ENCODE peak calls at places on chromosomes 6 and 20, in ten cellular contexts. O is cardiac fibroblast, N is left lung, J is esophagus squamous epithelium, M is GM12865, D is ovary, C is GM12878, X is A549, G is cardiac muscle cell, Y is thoracic aorta. F is an unnamed sample.

GRCh38 chr20:36969478-36970186 is 18.1 kb upstream of the SAMHD1 start:
- DNase-seq in O (no peak), N (no peak), J (no peak), M (no peak), D (no peak), C (no peak), X (no peak), G (no peak), Y (no peak), F (no peak)

GRCh38 chr6:3966426-3966825 is 112.5 kb downstream of the FAM217A start:
- DNase-seq in O (no peak), N (no peak), J (no peak), M (no peak), D (no peak), C (no peak), X (no peak), G (no peak), Y (no peak), F (no peak)

GRCh38 chr6:137711929-137712328 is 155.1 kb upstream of the TNFAIP3 start:
- DNase-seq in O (no peak), N (no peak), J (no peak), M (peak; percentile 18), D (no peak), C (no peak), X (no peak), G (no peak), Y (no peak), F (no peak)

GRCh38 chr6:83199173-83199864 is 6.2 kb downstream of the RWDD2A start:
- DNase-seq in O (peak; percentile 43), N (no peak), J (no peak), M (peak; percentile 18), D (no peak), C (no peak), X (no peak), G (no peak), Y (no peak), F (no peak)

GRCh38 chr6:106512048-106512957 is 117.0 kb downstream of the RTN4IP1 start:
- DNase-seq in O (peak; percentile 52), N (peak; percentile 97), J (no peak), M (peak; percentile 83), D (peak; percentile 62), C (no peak), X (peak; percentile 13), G (peak; percentile 51), Y (no peak), F (no peak)

GRCh38 chr6:170181338-170181690 is 109.6 kb downstream of the DLL1 start:
- DNase-seq in O (no peak), N (no peak), J (no peak), M (no peak), D (no peak), C (no peak), X (no peak), G (no peak), Y (no peak), F (no peak)

GRCh38 chr6:152356659-152357058 is 280.5 kb downstream of the SYNE1 start:
- DNase-seq in O (peak; percentile 74), N (no peak), J (no peak), M (peak; percentile 44), D (no peak), C (no peak), X (peak; percentile 34), G (no peak), Y (no peak), F (no peak)

GRCh38 chr20:63232235-63233060 is 3.3 kb upstream of the BIRC7 start:
- DNase-seq in O (peak; percentile 75), N (peak; percentile 49), J (no peak), M (no peak), D (no peak), C (no peak), X (peak; percentile 96), G (no peak), Y (no peak), F (no peak)

GRCh38 chr6:5466459-5466858 is 205.1 kb downstream of the FARS2 start:
- DNase-seq in O (peak; percentile 75), N (no peak), J (no peak), M (no peak), D (no peak), C (no peak), X (no peak), G (no peak), Y (no peak), F (no peak)

GRCh38 chr6:90977513-90977912 is 390.6 kb upstream of the MAP3K7 start:
- DNase-seq in O (no peak), N (no peak), J (no peak), M (no peak), D (no peak), C (no peak), X (no peak), G (no peak), Y (no peak), F (no peak)

GRCh38 chr6:90982581-90982980 is 395.7 kb upstream of the MAP3K7 start:
- DNase-seq in O (no peak), N (no peak), J (no peak), M (no peak), D (no peak), C (no peak), X (no peak), G (no peak), Y (no peak), F (no peak)

GRCh38 chr6:90978046-90978445 is 391.2 kb upstream of the MAP3K7 start:
- DNase-seq in O (no peak), N (no peak), J (no peak), M (peak; percentile 25), D (no peak), C (no peak), X (no peak), G (no peak), Y (no peak), F (no peak)

GRCh38 chr6:90983462-90983861 is 396.6 kb upstream of the MAP3K7 start:
- DNase-seq in O (no peak), N (no peak), J (no peak), M (no peak), D (no peak), C (no peak), X (no peak), G (no peak), Y (no peak), F (no peak)

DNA sequence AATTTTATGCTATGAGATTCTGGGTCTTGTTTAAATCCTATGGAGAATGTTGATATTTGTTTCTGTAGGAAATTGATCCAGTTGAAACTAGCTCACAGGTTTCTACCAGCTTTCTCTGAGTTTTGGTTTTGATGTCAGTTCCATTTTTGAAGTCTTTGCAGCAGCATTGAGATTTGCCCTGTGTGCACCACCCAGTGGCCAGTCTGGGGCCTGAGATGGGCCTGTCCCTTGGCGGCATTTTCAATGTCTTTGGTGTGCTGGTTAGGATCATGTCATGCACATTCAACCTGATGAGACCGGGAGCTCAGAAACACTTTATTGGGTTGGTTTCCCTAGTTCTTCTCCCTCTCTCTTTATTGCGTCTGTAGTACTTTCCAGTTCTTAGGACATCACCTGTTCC is 395.2 kb upstream of the MAP3K7 start:
- DNase-seq in O (no peak), N (no peak), J (no peak), M (peak; percentile 23), D (no peak), C (no peak), X (no peak), G (no peak), Y (no peak), F (no peak)
- TF ChIP-seq CTCF in O (no peak), N (no peak), J (no peak), M (peak; percentile 14), D (no peak), C (no peak), X (no peak), G (no peak), Y (no peak), F (no peak)

DNA sequence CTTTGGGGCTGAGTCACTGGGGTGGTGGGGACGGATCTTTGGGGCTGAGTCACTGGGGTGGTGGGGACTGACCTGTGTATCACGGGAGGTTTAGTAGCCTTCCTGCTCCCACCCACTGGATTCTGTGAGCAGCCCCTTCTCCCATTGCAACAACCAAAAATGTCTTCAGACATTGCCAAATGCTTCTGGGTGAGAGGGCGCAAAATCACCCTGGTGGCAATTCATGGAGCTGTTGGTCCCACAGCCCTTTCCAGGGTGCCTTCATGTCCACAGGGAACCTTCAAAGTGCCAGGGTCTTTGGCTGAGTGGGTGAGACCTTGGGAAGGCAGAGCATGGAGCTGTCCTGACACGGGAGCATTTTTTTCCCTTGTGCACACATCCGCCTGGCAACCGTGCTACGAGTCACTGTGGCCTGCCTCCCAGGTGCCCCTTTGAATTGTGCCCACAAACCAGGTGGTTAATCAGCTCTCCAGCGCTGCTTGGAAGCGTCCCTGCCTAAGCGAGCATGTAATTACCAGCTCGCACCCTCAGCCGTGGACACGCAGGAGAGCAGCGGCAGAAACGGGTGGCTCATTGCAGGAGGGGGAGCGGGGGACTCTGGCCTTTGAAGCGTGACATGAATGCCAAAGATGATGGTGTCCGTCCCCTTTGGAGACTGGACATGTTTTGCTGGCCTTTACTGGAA is 27.4 kb upstream of the APCDD1L start:
- DNase-seq in O (peak; percentile 61), N (no peak), J (no peak), M (no peak), D (no peak), C (no peak), X (no peak), G (no peak), Y (no peak), F (no peak)
- TF ChIP-seq CTCF in O (no peak), N (no peak), J (no peak), M (no peak), D (no peak), C (no peak), X (no peak), G (no peak), Y (no peak), F (no peak)

GRCh38 chr20:38731738-38732113 is 7.4 kb downstream of the SLC32A1 start:
- DNase-seq in O (no peak), N (no peak), J (no peak), M (no peak), D (no peak), C (no peak), X (no peak), G (no peak), Y (no peak), F (no peak)

GRCh38 chr20:38730167-38730988 is 6.1 kb downstream of the SLC32A1 start:
- DNase-seq in O (no peak), N (no peak), J (no peak), M (no peak), D (no peak), C (no peak), X (no peak), G (no peak), Y (no peak), F (peak; percentile 25)

GRCh38 chr20:38732981-38733380 is 8.7 kb downstream of the SLC32A1 start:
- DNase-seq in O (no peak), N (no peak), J (no peak), M (no peak), D (no peak), C (no peak), X (no peak), G (no peak), Y (no peak), F (no peak)

GRCh38 chr20:38729767-38730166 is 5.5 kb downstream of the SLC32A1 start:
- DNase-seq in O (no peak), N (no peak), J (no peak), M (no peak), D (no peak), C (no peak), X (no peak), G (no peak), Y (no peak), F (no peak)

GRCh38 chr20:38730989-38731737 is 6.9 kb downstream of the SLC32A1 start:
- DNase-seq in O (peak; percentile 69), N (peak; percentile 95), J (no peak), M (peak; percentile 78), D (peak; percentile 18), C (no peak), X (peak; percentile 79), G (peak; percentile 80), Y (no peak), F (peak; percentile 87)
- TF ChIP-seq CTCF in O (peak; percentile 99), N (peak; percentile 96), J (peak; percentile 97), M (peak; percentile 99), D (peak; percentile 29), C (peak; percentile 87), X (peak; percentile 84), G (peak; percentile 99), Y (peak; percentile 97), F (peak; percentile 75)

GRCh38 chr6:45663181-45664180 is 285.7 kb upstream of the SUPT3H start:
- DNase-seq in O (peak; percentile 51), N (peak; percentile 83), J (no peak), M (no peak), D (peak; percentile 16), C (no peak), X (no peak), G (peak; percentile 41), Y (no peak), F (no peak)
- TF ChIP-seq CTCF in O (peak; percentile 18), N (no peak), J (no peak), M (no peak), D (no peak), C (no peak), X (no peak), G (no peak), Y (no peak), F (no peak)

F was measured in D721Med.